ENCODE peak calls at places on chromosomes 1 and 21, in five cellular contexts. A is stomach, Z is dorsolateral prefrontal cortex, W is uterus, F is heart right ventricle. C is an unnamed sample.
A peak's percentile ranks its signal among the peaks of the same experiment; 100 is the strongest.

GRCh38 chr21:17758703-17759102 is 60.5 kb downstream of the C21orf91 start:
- DNase-seq in A (no peak), Z (no peak), W (no peak), F (no peak), C (no peak)

GRCh38 chr21:37546949-37547614 is 180.5 kb downstream of the DYRK1A start:
- DNase-seq in A (no peak), Z (no peak), W (no peak), F (no peak), C (no peak)

GRCh38 chr1:100240013-100240412 is 9.6 kb downstream of the DBT start:
- DNase-seq in A (no peak), Z (no peak), W (no peak), F (no peak), C (no peak)

GRCh38 chr1:204873176-204873575 is 2.5 kb downstream of the NFASC start:
- DNase-seq in A (no peak), Z (no peak), W (no peak), F (no peak), C (no peak)

GRCh38 chr1:24963099-24963872 is 33.2 kb upstream of the RUNX3 start:
- DNase-seq in A (no peak), Z (no peak), W (no peak), F (no peak), C (no peak)

GRCh38 chr1:10947181-10947580 is 65.3 kb upstream of the TARDBP start:
- DNase-seq in A (no peak), Z (no peak), W (no peak), F (no peak), C (no peak)

GRCh38 chr1:209618756-209619420 is 33.3 kb downstream of the LAMB3 start:
- DNase-seq in A (no peak), Z (peak; percentile 95), W (no peak), F (peak; percentile 54), C (no peak)

GRCh38 chr1:85224734-85225623 is 24.2 kb upstream of the SYDE2 start:
- DNase-seq in A (peak; percentile 84), Z (no peak), W (no peak), F (peak; percentile 27), C (peak; percentile 81)

GRCh38 chr1:210367561-210367960 is 38.9 kb downstream of the HHAT start:
- DNase-seq in A (no peak), Z (peak; percentile 59), W (no peak), F (no peak), C (no peak)

GRCh38 chr1:223059526-223059925 is 83.5 kb downstream of the TLR5 start:
- DNase-seq in A (no peak), Z (no peak), W (no peak), F (no peak), C (no peak)

GRCh38 chr1:116919802-116920201 is 10.1 kb downstream of the PTGFRN start:
- DNase-seq in A (no peak), Z (no peak), W (no peak), F (peak; percentile 22), C (peak; percentile 56)

GRCh38 chr1:13587256-13588030 is 3.8 kb downstream of the PDPN start:
- DNase-seq in A (no peak), Z (no peak), W (no peak), F (no peak), C (no peak)

GRCh38 chr1:111516008-111516535 is 12.6 kb upstream of the ADORA3 start:
- DNase-seq in A (peak; percentile 29), Z (peak; percentile 50), W (peak; percentile 61), F (peak; percentile 47), C (peak; percentile 89)

GRCh38 chr21:36928960-36929359 is 37.5 kb downstream of the HLCS start:
- DNase-seq in A (peak; percentile 35), Z (no peak), W (no peak), F (no peak), C (no peak)

GRCh38 chr21:25342811-25343210 is 264.5 kb downstream of the MRPL39 start:
- DNase-seq in A (no peak), Z (no peak), W (no peak), F (no peak), C (peak; percentile 54)

GRCh38 chr21:29022141-29022540 is 2.3 kb upstream of the USP16 start:
- DNase-seq in A (no peak), Z (no peak), W (no peak), F (no peak), C (no peak)

GRCh38 chr1:3971981-3972380 is 71.9 kb upstream of the C1orf174 start:
- DNase-seq in A (no peak), Z (no peak), W (no peak), F (no peak), C (no peak)

GRCh38 chr1:156594124-156594678 is 2.6 kb downstream of the NAXE start:
- DNase-seq in A (no peak), Z (no peak), W (no peak), F (no peak), C (no peak)

GRCh38 chr1:45410850-45411509 is 70.7 kb upstream of the MUTYH start:
- DNase-seq in A (no peak), Z (no peak), W (no peak), F (no peak), C (no peak)

GRCh38 chr1:201552941-201553341 is 14.0 kb downstream of the NAV1 start:
- DNase-seq in A (no peak), Z (no peak), W (no peak), F (no peak), C (no peak)

GRCh38 chr1:201554167-201554600 is 15.3 kb downstream of the NAV1 start:
- DNase-seq in A (no peak), Z (no peak), W (no peak), F (no peak), C (peak; percentile 40)

GRCh38 chr1:201551096-201551495 is 12.2 kb downstream of the NAV1 start:
- DNase-seq in A (no peak), Z (no peak), W (no peak), F (no peak), C (no peak)

GRCh38 chr1:201553496-201554166 is 14.7 kb downstream of the NAV1 start:
- DNase-seq in A (no peak), Z (no peak), W (no peak), F (no peak), C (no peak)

GRCh38 chr1:201551877-201552731 is 13.2 kb downstream of the NAV1 start:
- DNase-seq in A (no peak), Z (peak; percentile 92), W (no peak), F (no peak), C (peak; percentile 58)
- TF ChIP-seq CTCF in A (no peak), Z (no peak), W (no peak), F (no peak), C (no peak)

DNA sequence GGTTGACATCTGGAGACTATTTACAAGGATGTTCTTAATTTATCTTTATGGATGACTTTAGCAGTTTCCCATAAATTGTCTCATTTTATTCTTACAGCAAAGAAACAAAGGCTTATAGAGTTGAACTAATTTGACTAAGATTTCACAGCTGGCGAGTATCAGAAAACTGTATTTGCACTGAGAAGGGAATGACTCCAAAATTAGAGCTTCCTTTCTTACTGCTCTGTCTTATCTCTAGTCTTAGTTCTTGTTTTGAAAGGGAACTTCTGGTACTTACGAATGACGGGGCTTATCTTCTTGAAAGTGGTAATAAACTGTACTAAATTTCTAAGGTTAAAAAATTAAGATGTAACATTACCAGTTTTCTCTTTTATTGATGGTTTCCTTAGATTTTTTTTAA is 13.6 kb downstream of the CNST start:
- DNase-seq in A (no peak), Z (no peak), W (no peak), F (no peak), C (peak; percentile 63)
- H3K4me3 ChIP-seq in A (no peak overlapping the region), Z (no peak overlapping the region), W (no peak overlapping the region), F (no peak overlapping the region), C (no peak overlapping the region)

DNA sequence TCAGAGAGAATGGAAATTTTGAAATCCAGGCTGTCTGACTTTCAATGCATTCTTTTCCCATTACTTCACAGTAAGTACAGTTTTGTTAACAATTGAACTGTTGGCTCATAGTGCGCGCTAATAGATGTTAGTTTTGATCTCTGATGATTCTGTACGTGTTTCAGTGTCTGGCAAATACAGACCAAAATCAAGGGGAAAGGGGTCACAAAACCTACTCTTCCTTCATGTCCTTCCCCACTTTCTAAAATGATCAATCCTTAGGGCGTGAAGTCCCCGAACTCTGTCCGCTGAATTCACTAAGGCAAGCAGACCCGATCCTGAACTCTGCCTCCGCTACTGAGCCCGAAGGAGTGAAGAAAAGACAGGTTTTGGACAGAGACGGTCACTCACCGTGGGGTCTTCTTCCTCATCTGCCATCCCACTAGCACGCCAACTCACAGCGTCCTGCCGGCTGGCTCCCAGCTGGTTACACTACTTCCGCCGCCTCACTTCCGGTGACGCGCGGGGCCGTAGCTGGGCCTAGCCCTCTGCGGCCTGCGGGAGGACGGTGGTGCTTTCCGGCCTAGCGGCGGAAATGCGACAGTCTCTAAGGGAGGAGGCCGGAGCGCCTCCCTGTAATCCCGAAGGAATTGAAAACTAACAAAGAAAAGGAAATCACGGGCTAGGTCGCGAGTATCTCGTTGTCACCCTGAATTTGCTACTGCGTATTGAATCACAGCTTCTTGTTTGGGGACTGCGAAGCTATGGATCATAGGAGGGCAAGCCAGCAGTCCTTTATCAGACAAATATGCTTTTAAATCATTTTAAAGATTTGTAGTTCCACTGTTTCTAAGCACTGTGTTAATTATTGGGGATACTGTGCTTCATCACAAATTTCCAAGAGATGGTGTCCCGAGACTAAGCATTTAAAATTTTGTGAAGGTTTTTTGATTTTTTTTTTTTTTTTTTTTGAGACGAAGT is at the start of gene TAF13:
- DNase-seq in A (peak; percentile 96), Z (peak; percentile 95), W (peak; percentile 92), F (peak; percentile 95), C (peak; percentile 97)
- TF ChIP-seq CTCF in A (peak; percentile 54), Z (peak; percentile 66), W (peak; percentile 25), F (peak; percentile 14), C (peak; percentile 21)

DNA sequence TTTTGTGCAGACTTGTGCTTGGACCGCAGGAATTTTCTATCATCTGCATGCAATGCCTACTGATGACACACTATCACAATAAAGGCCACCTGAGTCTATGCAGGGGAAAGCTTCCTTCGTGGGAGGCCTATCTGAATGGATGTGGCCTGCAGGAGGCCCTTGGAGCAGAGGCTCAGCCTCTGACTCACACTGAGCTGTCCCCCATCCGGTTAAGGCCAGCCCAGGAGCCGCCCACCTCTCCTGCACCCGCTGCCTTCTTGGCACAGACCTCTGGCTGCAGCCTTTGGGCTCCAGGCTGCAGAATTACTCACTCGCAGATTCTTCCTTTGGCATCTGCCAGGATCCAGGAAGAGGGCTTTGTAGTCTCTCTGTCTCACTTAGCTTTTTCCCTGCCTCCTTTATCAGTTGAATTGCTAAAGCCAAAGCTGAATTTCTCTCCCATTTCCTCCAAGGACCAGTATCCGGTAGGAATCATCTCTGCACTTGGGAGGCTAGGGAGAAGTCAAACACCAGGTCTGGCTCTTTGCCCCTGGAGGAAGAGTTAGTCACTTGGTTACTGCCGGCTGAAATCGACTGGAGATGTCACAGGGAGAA is 65.1 kb upstream of the JUN start:
- DNase-seq in A (peak; percentile 53), Z (peak; percentile 31), W (peak; percentile 76), F (peak; percentile 59), C (peak; percentile 94)
- H3K4me3 ChIP-seq in A (no peak overlapping the region), Z (no peak overlapping the region), W (no peak overlapping the region), F (no peak overlapping the region), C (no peak overlapping the region)

GRCh38 chr1:65993047-65993363 is 200.3 kb downstream of the PDE4B start:
- DNase-seq in A (no peak), Z (no peak), W (no peak), F (no peak), C (no peak)

GRCh38 chr1:65994223-65994622 is 201.5 kb downstream of the PDE4B start:
- DNase-seq in A (no peak), Z (no peak), W (no peak), F (no peak), C (no peak)

GRCh38 chr1:65991694-65992093 is 199.0 kb downstream of the PDE4B start:
- DNase-seq in A (no peak), Z (no peak), W (no peak), F (no peak), C (no peak)

GRCh38 chr1:65990161-65990560 is 197.5 kb downstream of the PDE4B start:
- DNase-seq in A (no peak), Z (no peak), W (no peak), F (no peak), C (no peak)

GRCh38 chr1:65992160-65993046 is 199.7 kb downstream of the PDE4B start:
- DNase-seq in A (no peak), Z (peak; percentile 82), W (no peak), F (no peak), C (peak; percentile 13)
- TF ChIP-seq CTCF in A (no peak), Z (peak; percentile 52), W (no peak), F (no peak), C (peak; percentile 26)

C was measured in cardiac muscle cell.